ENCODE peak calls at places on chromosomes 6 and 20, in nine cellular contexts. One of them, this sample, is unnamed.

GRCh38 chr6:109255946-109256628 is 126.2 kb downstream of the CD164 start:
- DNase-seq in IMR-90: no peak
- DNase-seq in lower leg skin: no peak
- DNase-seq in cardiac muscle cell: no peak
- DNase-seq in CD14-positive monocyte: no peak
- DNase-seq in progenitor cell of endocrine pancreas: no peak
- DNase-seq in lung: no peak
- DNase-seq in CD8-positive, alpha-beta T cell: no peak
- DNase-seq in cardiac fibroblast: peak; percentile 25
- DNase-seq in this sample: no peak

GRCh38 chr6:148868314-148868713 is 121.5 kb downstream of the UST start:
- DNase-seq in CD8-positive, alpha-beta T cell: no peak
- DNase-seq in IMR-90: peak; percentile 86
- DNase-seq in progenitor cell of endocrine pancreas: no peak
- DNase-seq in lower leg skin: no peak
- DNase-seq in cardiac fibroblast: peak; percentile 52
- DNase-seq in cardiac muscle cell: no peak
- DNase-seq in lung: no peak
- DNase-seq in CD14-positive monocyte: no peak
- DNase-seq in this sample: peak; percentile 27

GRCh38 chr6:71478834-71479541 is 190.4 kb downstream of the OGFRL1 start:
- DNase-seq in CD8-positive, alpha-beta T cell: no peak
- DNase-seq in cardiac fibroblast: peak; percentile 97
- DNase-seq in IMR-90: peak; percentile 94
- DNase-seq in lung: no peak
- DNase-seq in progenitor cell of endocrine pancreas: no peak
- DNase-seq in CD14-positive monocyte: no peak
- DNase-seq in lower leg skin: no peak
- DNase-seq in cardiac muscle cell: no peak
- DNase-seq in this sample: peak; percentile 89

GRCh38 chr6:25560851-25561250 is 91.2 kb upstream of the SCGN start:
- DNase-seq in lower leg skin: no peak
- DNase-seq in CD8-positive, alpha-beta T cell: no peak
- DNase-seq in progenitor cell of endocrine pancreas: no peak
- DNase-seq in cardiac muscle cell: no peak
- DNase-seq in IMR-90: no peak
- DNase-seq in lung: no peak
- DNase-seq in cardiac fibroblast: no peak
- DNase-seq in CD14-positive monocyte: no peak
- DNase-seq in this sample: no peak

GRCh38 chr6:158328446-158328845 is 16.2 kb downstream of the TULP4 start:
- DNase-seq in CD14-positive monocyte: no peak
- DNase-seq in lung: peak; percentile 34
- DNase-seq in cardiac muscle cell: no peak
- DNase-seq in progenitor cell of endocrine pancreas: no peak
- DNase-seq in IMR-90: no peak
- DNase-seq in lower leg skin: no peak
- DNase-seq in CD8-positive, alpha-beta T cell: no peak
- DNase-seq in cardiac fibroblast: no peak
- DNase-seq in this sample: no peak

GRCh38 chr6:19838442-19839236 is 1.5 kb downstream of the ID4 start:
- DNase-seq in CD8-positive, alpha-beta T cell: no peak
- DNase-seq in CD14-positive monocyte: no peak
- DNase-seq in progenitor cell of endocrine pancreas: peak; percentile 67
- DNase-seq in lower leg skin: peak; percentile 37
- DNase-seq in cardiac muscle cell: peak; percentile 53
- DNase-seq in lung: peak; percentile 79
- DNase-seq in cardiac fibroblast: peak; percentile 45
- DNase-seq in IMR-90: peak; percentile 11
- DNase-seq in this sample: no peak

GRCh38 chr20:31894980-31895675 is 24.7 kb downstream of the TTLL9 start:
- DNase-seq in progenitor cell of endocrine pancreas: no peak
- DNase-seq in lung: peak; percentile 73
- DNase-seq in CD8-positive, alpha-beta T cell: no peak
- DNase-seq in cardiac fibroblast: peak; percentile 65
- DNase-seq in CD14-positive monocyte: peak; percentile 62
- DNase-seq in IMR-90: peak; percentile 49
- DNase-seq in lower leg skin: peak; percentile 85
- DNase-seq in cardiac muscle cell: peak; percentile 73
- DNase-seq in this sample: peak; percentile 74

GRCh38 chr6:3825851-3826581 is 23.2 kb upstream of the FAM50B start:
- DNase-seq in cardiac fibroblast: peak; percentile 99
- DNase-seq in CD14-positive monocyte: no peak
- DNase-seq in lung: peak; percentile 90
- DNase-seq in lower leg skin: peak; percentile 86
- DNase-seq in IMR-90: peak; percentile 97
- DNase-seq in progenitor cell of endocrine pancreas: no peak
- DNase-seq in cardiac muscle cell: no peak
- DNase-seq in CD8-positive, alpha-beta T cell: no peak
- DNase-seq in this sample: peak; percentile 97

GRCh38 chr6:127690092-127690491 is 113.1 kb downstream of the C6orf58 start:
- DNase-seq in cardiac muscle cell: peak; percentile 18
- DNase-seq in CD8-positive, alpha-beta T cell: no peak
- DNase-seq in lung: no peak
- DNase-seq in IMR-90: peak; percentile 28
- DNase-seq in CD14-positive monocyte: no peak
- DNase-seq in progenitor cell of endocrine pancreas: no peak
- DNase-seq in lower leg skin: no peak
- DNase-seq in cardiac fibroblast: peak; percentile 36
- DNase-seq in this sample: no peak

GRCh38 chr6:53526000-53526399 is 18.9 kb downstream of the GCLC start:
- DNase-seq in lung: no peak
- DNase-seq in cardiac fibroblast: no peak
- DNase-seq in progenitor cell of endocrine pancreas: no peak
- DNase-seq in CD8-positive, alpha-beta T cell: no peak
- DNase-seq in CD14-positive monocyte: no peak
- DNase-seq in IMR-90: no peak
- DNase-seq in cardiac muscle cell: no peak
- DNase-seq in lower leg skin: no peak
- DNase-seq in this sample: no peak

GRCh38 chr20:24960302-24960801 is 11.3 kb downstream of the CST7 start:
- DNase-seq in progenitor cell of endocrine pancreas: no peak
- DNase-seq in IMR-90: no peak
- DNase-seq in CD8-positive, alpha-beta T cell: no peak
- DNase-seq in CD14-positive monocyte: peak; percentile 34
- DNase-seq in lung: no peak
- DNase-seq in cardiac fibroblast: no peak
- DNase-seq in lower leg skin: no peak
- DNase-seq in cardiac muscle cell: no peak
- DNase-seq in this sample: no peak

DNA sequence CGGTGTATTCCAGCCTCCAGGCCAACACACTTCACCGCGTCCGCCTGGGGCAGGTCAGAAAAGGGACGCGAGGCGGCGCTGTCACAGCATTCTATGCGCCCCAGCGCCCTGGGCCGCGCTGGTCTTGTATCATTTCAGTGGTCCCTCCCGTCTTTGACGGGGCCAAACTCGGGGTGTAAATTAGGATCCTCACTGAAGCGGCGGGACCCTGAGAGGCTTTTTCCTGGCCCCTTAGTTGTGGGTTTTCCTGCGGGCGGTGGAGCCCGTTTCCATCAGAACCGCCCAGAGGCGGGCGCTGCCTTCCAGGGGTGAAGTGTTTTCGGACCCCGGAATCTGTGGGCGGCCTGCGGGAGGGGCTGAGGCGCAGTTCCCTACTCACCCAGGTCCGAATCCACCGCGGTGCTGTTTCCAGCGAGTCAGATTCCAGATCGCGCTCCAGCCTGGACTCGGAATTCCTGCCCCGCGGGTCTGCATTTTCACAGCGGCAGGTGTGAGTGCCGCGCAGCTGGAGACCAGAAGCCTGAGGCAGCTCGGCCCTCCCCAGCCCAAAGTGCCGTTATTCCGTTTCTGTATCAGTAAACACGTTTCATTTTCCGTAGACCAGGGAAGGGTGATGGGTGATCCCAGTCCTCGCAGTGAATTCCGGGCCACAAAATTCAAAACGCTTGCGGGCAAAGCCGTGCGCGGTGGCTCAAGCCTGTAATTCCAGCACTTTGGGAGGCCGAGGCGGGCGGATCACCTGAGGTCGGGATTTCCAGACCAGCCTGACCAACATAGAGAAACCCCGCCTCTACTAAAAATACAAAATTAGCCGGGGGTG is 3.9 kb upstream of the MICB start:
- DNase-seq in lower leg skin: peak; percentile 73
- DNase-seq in cardiac muscle cell: peak; percentile 90
- DNase-seq in CD8-positive, alpha-beta T cell: peak; percentile 87
- DNase-seq in IMR-90: peak; percentile 70
- DNase-seq in progenitor cell of endocrine pancreas: peak; percentile 73
- DNase-seq in CD14-positive monocyte: peak; percentile 65
- DNase-seq in cardiac fibroblast: peak; percentile 78
- DNase-seq in lung: peak; percentile 78
- DNase-seq in this sample: no peak
- TF ChIP-seq CTCF in lower leg skin: no peak
- TF ChIP-seq CTCF in cardiac muscle cell: peak; percentile 84
- TF ChIP-seq CTCF in CD8-positive, alpha-beta T cell: peak; percentile 83
- TF ChIP-seq CTCF in IMR-90: peak; percentile 92
- TF ChIP-seq CTCF in progenitor cell of endocrine pancreas: peak; percentile 88
- TF ChIP-seq CTCF in CD14-positive monocyte: peak; percentile 92
- TF ChIP-seq CTCF in cardiac fibroblast: peak; percentile 77
- TF ChIP-seq CTCF in lung: peak; percentile 93
- TF ChIP-seq CTCF in this sample: peak; percentile 95

DNA sequence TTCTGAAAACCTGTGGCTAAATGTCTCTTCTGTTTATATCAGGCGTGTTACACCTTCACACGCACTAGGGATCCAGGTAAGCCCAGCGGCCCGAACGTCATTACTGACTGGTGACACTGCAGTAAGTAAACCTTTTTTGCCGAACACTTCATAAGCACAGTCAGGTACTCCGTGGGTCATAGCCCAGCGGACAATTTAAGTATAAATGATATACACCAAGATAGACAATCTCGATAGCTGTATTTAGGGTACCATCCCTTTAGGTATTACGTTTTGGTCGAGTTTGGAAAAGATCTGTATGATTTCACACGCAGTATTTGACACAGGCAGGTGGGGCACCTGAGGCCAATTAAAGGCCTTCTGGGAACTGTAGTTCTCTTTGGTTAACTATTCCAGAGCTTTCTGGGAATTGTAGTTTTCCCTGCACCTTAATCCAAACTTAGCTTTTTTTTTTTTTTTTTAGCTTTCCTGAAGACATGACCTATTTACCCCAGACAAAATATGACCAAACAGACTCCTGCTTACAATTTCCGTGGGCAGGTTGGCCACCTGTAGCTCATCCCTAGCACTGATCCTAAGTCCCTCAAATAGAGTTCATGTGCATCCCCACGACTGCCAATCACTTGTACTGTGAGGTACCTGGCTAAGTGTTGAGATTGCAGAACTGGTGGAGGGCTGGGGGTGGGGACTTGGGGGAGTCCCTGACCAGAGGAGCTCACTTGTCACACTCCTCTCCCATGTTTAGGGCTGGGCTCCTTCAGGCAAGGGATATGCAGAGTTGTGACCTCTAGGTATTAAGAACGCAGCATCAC is 908 bp upstream of the EHMT2 start:
- DNase-seq in lower leg skin: no peak
- DNase-seq in progenitor cell of endocrine pancreas: no peak
- DNase-seq in IMR-90: peak; percentile 35
- DNase-seq in cardiac muscle cell: peak; percentile 60
- DNase-seq in CD14-positive monocyte: no peak
- DNase-seq in lung: no peak
- DNase-seq in cardiac fibroblast: peak; percentile 52
- DNase-seq in CD8-positive, alpha-beta T cell: no peak
- DNase-seq in this sample: no peak
- TF ChIP-seq CTCF in lower leg skin: no peak
- TF ChIP-seq CTCF in progenitor cell of endocrine pancreas: no peak
- TF ChIP-seq CTCF in IMR-90: no peak
- TF ChIP-seq CTCF in cardiac muscle cell: no peak
- TF ChIP-seq CTCF in CD14-positive monocyte: no peak
- TF ChIP-seq CTCF in lung: no peak
- TF ChIP-seq CTCF in cardiac fibroblast: no peak
- TF ChIP-seq CTCF in CD8-positive, alpha-beta T cell: no peak
- TF ChIP-seq CTCF in this sample: no peak

GRCh38 chr6:35080821-35081425 is 60.2 kb downstream of the TCP11 start:
- DNase-seq in lower leg skin: peak; percentile 77
- DNase-seq in cardiac muscle cell: no peak
- DNase-seq in CD14-positive monocyte: peak; percentile 14
- DNase-seq in IMR-90: no peak
- DNase-seq in progenitor cell of endocrine pancreas: no peak
- DNase-seq in cardiac fibroblast: no peak
- DNase-seq in lung: no peak
- DNase-seq in CD8-positive, alpha-beta T cell: no peak
- DNase-seq in this sample: no peak
- TF ChIP-seq CTCF in lower leg skin: no peak
- TF ChIP-seq CTCF in cardiac muscle cell: no peak
- TF ChIP-seq CTCF in CD14-positive monocyte: no peak
- TF ChIP-seq CTCF in IMR-90: no peak
- TF ChIP-seq CTCF in progenitor cell of endocrine pancreas: no peak
- TF ChIP-seq CTCF in cardiac fibroblast: no peak
- TF ChIP-seq CTCF in lung: no peak
- TF ChIP-seq CTCF in CD8-positive, alpha-beta T cell: no peak
- TF ChIP-seq CTCF in this sample: no peak

GRCh38 chr6:38187285-38187684 is 367.8 kb downstream of the ZFAND3 start:
- DNase-seq in CD8-positive, alpha-beta T cell: peak; percentile 42
- DNase-seq in lower leg skin: no peak
- DNase-seq in cardiac fibroblast: no peak
- DNase-seq in progenitor cell of endocrine pancreas: no peak
- DNase-seq in IMR-90: no peak
- DNase-seq in lung: no peak
- DNase-seq in CD14-positive monocyte: no peak
- DNase-seq in cardiac muscle cell: no peak
- DNase-seq in this sample: no peak
- TF ChIP-seq CTCF in CD8-positive, alpha-beta T cell: no peak
- TF ChIP-seq CTCF in lower leg skin: no peak
- TF ChIP-seq CTCF in cardiac fibroblast: no peak
- TF ChIP-seq CTCF in progenitor cell of endocrine pancreas: no peak
- TF ChIP-seq CTCF in IMR-90: no peak
- TF ChIP-seq CTCF in lung: no peak
- TF ChIP-seq CTCF in CD14-positive monocyte: no peak
- TF ChIP-seq CTCF in cardiac muscle cell: no peak
- TF ChIP-seq CTCF in this sample: no peak

This sample was measured in AG09309.